ENCODE peak calls at places on chromosomes 11 and 22, in ten cellular contexts. V is stimulated activated naive CD4-positive, alpha-beta T cell treated with Interleukin-2 at 50 U/mL for 16 hours; Q is NCI-H1694 treated with DMSO at 0.1 percent for 48 hours; N is neural progenitor cell; G is NCI-H1105 treated with DMSO at 0.1 percent for 48 hours; S is RCC 7860; D is Right ventricle myocardium superior; Y is NCI-H69; L is stimulated activated CD4-positive, alpha-beta T cell treated with anti-CD3 and anti-CD28 coated beads, TNF-alpha, amount 100 ng/mL, for 4 hours; O is midbrain. Z is an unnamed sample.

GRCh38 chr11:2305862-2306823 is 4.3 kb downstream of the TSPAN32 start:
- DNase-seq in V (no peak), Q (no peak), N (no peak), G (no peak), S (no peak), D (peak), Y (peak), L (no peak), O (no peak), Z (no peak)

GRCh38 chr11:11142359-11142758 is 210.7 kb downstream of the CSNK2A3 start:
- DNase-seq in V (no peak), Q (no peak), N (no peak), G (no peak), S (no peak), D (no peak), Y (no peak), L (no peak), O (no peak), Z (no peak)

GRCh38 chr22:19174106-19175025 is 4.2 kb downstream of the SLC25A1 start:
- DNase-seq in V (no peak), Q (no peak), N (peak), G (no peak), S (peak), D (peak), Y (no peak), L (no peak), O (no peak), Z (no peak)

GRCh38 chr11:39412117-39412516 is 2047.3 kb downstream of the LRRC4C start:
- DNase-seq in V (no peak), Q (no peak), N (no peak), G (no peak), S (no peak), D (no peak), Y (no peak), L (no peak), O (no peak), Z (no peak)

GRCh38 chr22:30038219-30038618 is 42.0 kb upstream of the HORMAD2 start:
- DNase-seq in V (no peak), Q (no peak), N (no peak), G (no peak), S (peak), D (no peak), Y (peak), L (no peak), O (no peak), Z (no peak)

GRCh38 chr11:108222686-108223448 is at the start of gene ATM:
- DNase-seq in V (peak), Q (peak), N (peak), G (peak), S (peak), D (peak), Y (peak), L (peak), O (peak), Z (peak)

GRCh38 chr22:42428760-42429159 is 3.4 kb downstream of the NFAM1 start:
- DNase-seq in V (no peak), Q (no peak), N (no peak), G (no peak), S (no peak), D (no peak), Y (no peak), L (no peak), O (no peak), Z (no peak)

GRCh38 chr11:129210831-129211181 is 18.7 kb upstream of the ARHGAP32 start:
- DNase-seq in V (no peak), Q (no peak), N (no peak), G (no peak), S (no peak), D (no peak), Y (no peak), L (no peak), O (no peak), Z (no peak)

GRCh38 chr11:10693509-10694071 is at the start of gene IRAG1:
- DNase-seq in V (no peak), Q (no peak), N (peak), G (no peak), S (no peak), D (peak), Y (no peak), L (no peak), O (no peak), Z (no peak)

Z was measured in effector memory CD8-positive, alpha-beta T cell.